ENCODE peak calls at places on chromosomes 11 and 22, in seven cellular contexts. One of them, this sample, is unnamed.

GRCh38 chr11:78535920-78536319 is 38.7 kb downstream of the NARS2 start:
- DNase-seq in AG04449: no peak
- DNase-seq in colonic mucosa: no peak
- DNase-seq in cardiac muscle cell: no peak
- DNase-seq in skeletal muscle cell: no peak
- DNase-seq in gastrocnemius medialis: no peak
- DNase-seq in cardiac fibroblast: peak; percentile 8
- DNase-seq in this sample: no peak

GRCh38 chr11:61769169-61769920 is 16.9 kb downstream of the MYRF start:
- DNase-seq in AG04449: no peak
- DNase-seq in skeletal muscle cell: no peak
- DNase-seq in colonic mucosa: no peak
- DNase-seq in cardiac muscle cell: peak; percentile 71
- DNase-seq in cardiac fibroblast: peak; percentile 67
- DNase-seq in gastrocnemius medialis: no peak
- DNase-seq in this sample: no peak

GRCh38 chr11:107043242-107043991 is 25.1 kb upstream of the GUCY1A2 start:
- DNase-seq in cardiac muscle cell: no peak
- DNase-seq in gastrocnemius medialis: no peak
- DNase-seq in AG04449: peak; percentile 93
- DNase-seq in cardiac fibroblast: peak; percentile 85
- DNase-seq in colonic mucosa: no peak
- DNase-seq in skeletal muscle cell: peak; percentile 87
- DNase-seq in this sample: no peak

GRCh38 chr22:42170946-42171345 is 40.3 kb upstream of the CYP2D6 start:
- DNase-seq in colonic mucosa: no peak
- DNase-seq in gastrocnemius medialis: no peak
- DNase-seq in skeletal muscle cell: no peak
- DNase-seq in cardiac muscle cell: no peak
- DNase-seq in AG04449: no peak
- DNase-seq in cardiac fibroblast: no peak
- DNase-seq in this sample: no peak

GRCh38 chr11:9315078-9315688 is 790 bp upstream of the TMEM41B start:
- DNase-seq in AG04449: no peak
- DNase-seq in gastrocnemius medialis: no peak
- DNase-seq in skeletal muscle cell: no peak
- DNase-seq in colonic mucosa: no peak
- DNase-seq in cardiac muscle cell: no peak
- DNase-seq in cardiac fibroblast: no peak
- DNase-seq in this sample: peak; percentile 67

GRCh38 chr11:27349919-27350318 is 13.1 kb downstream of the CCDC34 start:
- DNase-seq in gastrocnemius medialis: no peak
- DNase-seq in AG04449: no peak
- DNase-seq in cardiac fibroblast: no peak
- DNase-seq in cardiac muscle cell: no peak
- DNase-seq in skeletal muscle cell: no peak
- DNase-seq in colonic mucosa: no peak
- DNase-seq in this sample: no peak

GRCh38 chr11:30499940-30500339 is 86.2 kb downstream of the MPPED2 start:
- DNase-seq in cardiac muscle cell: no peak
- DNase-seq in cardiac fibroblast: no peak
- DNase-seq in gastrocnemius medialis: no peak
- DNase-seq in skeletal muscle cell: no peak
- DNase-seq in AG04449: no peak
- DNase-seq in colonic mucosa: no peak
- DNase-seq in this sample: no peak

GRCh38 chr11:71130106-71130505 is 122.3 kb downstream of the SHANK2 start:
- DNase-seq in cardiac muscle cell: no peak
- DNase-seq in cardiac fibroblast: no peak
- DNase-seq in skeletal muscle cell: no peak
- DNase-seq in gastrocnemius medialis: no peak
- DNase-seq in AG04449: no peak
- DNase-seq in colonic mucosa: no peak
- DNase-seq in this sample: no peak

GRCh38 chr11:132050577-132051180 is 680.3 kb downstream of the NTM start:
- DNase-seq in skeletal muscle cell: no peak
- DNase-seq in AG04449: no peak
- DNase-seq in gastrocnemius medialis: no peak
- DNase-seq in colonic mucosa: no peak
- DNase-seq in cardiac muscle cell: no peak
- DNase-seq in cardiac fibroblast: no peak
- DNase-seq in this sample: no peak

GRCh38 chr11:35998651-35999050 is 54.8 kb downstream of the LDLRAD3 start:
- DNase-seq in cardiac fibroblast: no peak
- DNase-seq in skeletal muscle cell: no peak
- DNase-seq in gastrocnemius medialis: no peak
- DNase-seq in AG04449: no peak
- DNase-seq in cardiac muscle cell: no peak
- DNase-seq in colonic mucosa: no peak
- DNase-seq in this sample: no peak

GRCh38 chr22:20771918-20772625 is 1.8 kb upstream of the SERPIND1 start:
- DNase-seq in cardiac muscle cell: peak; percentile 31
- DNase-seq in cardiac fibroblast: no peak
- DNase-seq in gastrocnemius medialis: no peak
- DNase-seq in colonic mucosa: no peak
- DNase-seq in skeletal muscle cell: no peak
- DNase-seq in AG04449: no peak
- DNase-seq in this sample: no peak

GRCh38 chr11:9752091-9752490 is 88.2 kb downstream of the SWAP70 start:
- DNase-seq in colonic mucosa: no peak
- DNase-seq in cardiac muscle cell: no peak
- DNase-seq in gastrocnemius medialis: no peak
- DNase-seq in AG04449: no peak
- DNase-seq in skeletal muscle cell: no peak
- DNase-seq in cardiac fibroblast: peak; percentile 53
- DNase-seq in this sample: no peak

GRCh38 chr11:20131744-20132666 is 28.3 kb downstream of the DBX1 start:
- DNase-seq in gastrocnemius medialis: peak; percentile 30
- DNase-seq in cardiac fibroblast: peak; percentile 72
- DNase-seq in colonic mucosa: peak; percentile 66
- DNase-seq in cardiac muscle cell: peak; percentile 67
- DNase-seq in skeletal muscle cell: no peak
- DNase-seq in AG04449: no peak
- DNase-seq in this sample: no peak
- H3K4me3 ChIP-seq in gastrocnemius medialis: peak overlapping the region; percentile 28
- H3K4me3 ChIP-seq in cardiac fibroblast: peak overlapping the region; percentile 51
- H3K4me3 ChIP-seq in colonic mucosa: peak overlapping the region; percentile 26
- H3K4me3 ChIP-seq in cardiac muscle cell: peak overlapping the region; percentile 15
- H3K4me3 ChIP-seq in skeletal muscle cell: peak overlapping the region; percentile 43
- H3K4me3 ChIP-seq in AG04449: peak overlapping the region; percentile 55
- H3K4me3 ChIP-seq in this sample: peak overlapping the region; percentile 49

GRCh38 chr11:34433899-34434298 is 4.8 kb upstream of the CAT start:
- DNase-seq in colonic mucosa: no peak
- DNase-seq in AG04449: no peak
- DNase-seq in cardiac fibroblast: no peak
- DNase-seq in gastrocnemius medialis: no peak
- DNase-seq in skeletal muscle cell: no peak
- DNase-seq in cardiac muscle cell: no peak
- DNase-seq in this sample: no peak
- H3K4me3 ChIP-seq in colonic mucosa: no peak overlapping the region
- H3K4me3 ChIP-seq in AG04449: no peak overlapping the region
- H3K4me3 ChIP-seq in cardiac fibroblast: no peak overlapping the region
- H3K4me3 ChIP-seq in gastrocnemius medialis: no peak overlapping the region
- H3K4me3 ChIP-seq in skeletal muscle cell: no peak overlapping the region
- H3K4me3 ChIP-seq in cardiac muscle cell: no peak overlapping the region
- H3K4me3 ChIP-seq in this sample: no peak overlapping the region

GRCh38 chr11:74636633-74637184 is 44.3 kb downstream of the POLD3 start:
- DNase-seq in cardiac fibroblast: peak; percentile 72
- DNase-seq in skeletal muscle cell: peak; percentile 77
- DNase-seq in cardiac muscle cell: no peak
- DNase-seq in AG04449: peak; percentile 78
- DNase-seq in colonic mucosa: no peak
- DNase-seq in gastrocnemius medialis: no peak
- DNase-seq in this sample: no peak
- H3K4me3 ChIP-seq in cardiac fibroblast: no peak overlapping the region
- H3K4me3 ChIP-seq in skeletal muscle cell: no peak overlapping the region
- H3K4me3 ChIP-seq in cardiac muscle cell: no peak overlapping the region
- H3K4me3 ChIP-seq in AG04449: no peak overlapping the region
- H3K4me3 ChIP-seq in colonic mucosa: no peak overlapping the region
- H3K4me3 ChIP-seq in gastrocnemius medialis: no peak overlapping the region
- H3K4me3 ChIP-seq in this sample: no peak overlapping the region

GRCh38 chr11:75375626-75376025 is 23.7 kb upstream of the RPS3 start:
- DNase-seq in cardiac muscle cell: no peak
- DNase-seq in cardiac fibroblast: no peak
- DNase-seq in colonic mucosa: no peak
- DNase-seq in skeletal muscle cell: no peak
- DNase-seq in gastrocnemius medialis: no peak
- DNase-seq in AG04449: no peak
- DNase-seq in this sample: no peak
- H3K4me3 ChIP-seq in cardiac muscle cell: no peak overlapping the region
- H3K4me3 ChIP-seq in cardiac fibroblast: no peak overlapping the region
- H3K4me3 ChIP-seq in colonic mucosa: no peak overlapping the region
- H3K4me3 ChIP-seq in skeletal muscle cell: no peak overlapping the region
- H3K4me3 ChIP-seq in gastrocnemius medialis: no peak overlapping the region
- H3K4me3 ChIP-seq in AG04449: no peak overlapping the region
- H3K4me3 ChIP-seq in this sample: no peak overlapping the region

GRCh38 chr11:94876222-94876621 is 97.1 kb downstream of the CWC15 start:
- DNase-seq in gastrocnemius medialis: no peak
- DNase-seq in skeletal muscle cell: no peak
- DNase-seq in colonic mucosa: no peak
- DNase-seq in cardiac fibroblast: no peak
- DNase-seq in AG04449: no peak
- DNase-seq in cardiac muscle cell: no peak
- DNase-seq in this sample: no peak
- H3K4me3 ChIP-seq in gastrocnemius medialis: no peak overlapping the region
- H3K4me3 ChIP-seq in skeletal muscle cell: no peak overlapping the region
- H3K4me3 ChIP-seq in colonic mucosa: no peak overlapping the region
- H3K4me3 ChIP-seq in cardiac fibroblast: no peak overlapping the region
- H3K4me3 ChIP-seq in AG04449: no peak overlapping the region
- H3K4me3 ChIP-seq in cardiac muscle cell: no peak overlapping the region
- H3K4me3 ChIP-seq in this sample: no peak overlapping the region

GRCh38 chr11:19598876-19599275 is 113.8 kb upstream of the NAV2 start:
- DNase-seq in skeletal muscle cell: no peak
- DNase-seq in cardiac muscle cell: no peak
- DNase-seq in gastrocnemius medialis: no peak
- DNase-seq in cardiac fibroblast: no peak
- DNase-seq in colonic mucosa: no peak
- DNase-seq in AG04449: no peak
- DNase-seq in this sample: no peak
- H3K4me3 ChIP-seq in skeletal muscle cell: peak overlapping the region; percentile 37
- H3K4me3 ChIP-seq in cardiac muscle cell: no peak overlapping the region
- H3K4me3 ChIP-seq in gastrocnemius medialis: no peak overlapping the region
- H3K4me3 ChIP-seq in cardiac fibroblast: no peak overlapping the region
- H3K4me3 ChIP-seq in colonic mucosa: no peak overlapping the region
- H3K4me3 ChIP-seq in AG04449: no peak overlapping the region
- H3K4me3 ChIP-seq in this sample: peak overlapping the region; percentile 60

This sample was measured in ascending aorta.